ENCODE peak calls at places on chromosomes 12 and 14, in four cellular contexts. M is HCT116, G is HepG2, H is K562. S is an unnamed sample.

GRCh38 chr12:46983959-46984833 is 95.2 kb upstream of the PCED1B start:
- DNase-seq in M (peak), G (peak), H (peak), S (peak)

GRCh38 chr12:128661216-128661550 is 162.6 kb downstream of the SLC15A4 start:
- DNase-seq in M (no peak), G (no peak), H (no peak), S (no peak)

GRCh38 chr14:22849212-22849819 is 12.9 kb downstream of the MMP14 start:
- DNase-seq in M (no peak), G (no peak), H (no peak), S (no peak)

GRCh38 chr12:88750867-88751543 is 170.7 kb upstream of the KITLG start:
- DNase-seq in M (no peak), G (no peak), H (no peak), S (no peak)

GRCh38 chr12:9751204-9752144 is 9.2 kb downstream of the CD69 start:
- DNase-seq in M (peak), G (peak), H (peak), S (no peak)

GRCh38 chr14:35628989-35629388 is 95.0 kb downstream of the INSM2 start:
- DNase-seq in M (no peak), G (no peak), H (peak), S (no peak)

GRCh38 chr12:126784328-126784921 is 1482.5 kb upstream of the TMEM132C start:
- DNase-seq in M (peak), G (peak), H (peak), S (no peak)

GRCh38 chr12:5070090-5070489 is 26.4 kb downstream of the KCNA5 start:
- DNase-seq in M (no peak), G (no peak), H (no peak), S (no peak)

GRCh38 chr12:49698619-49699545 is 8.3 kb downstream of the FMNL3 start:
- DNase-seq in M (no peak), G (no peak), H (peak), S (no peak)

GRCh38 chr12:30063435-30063945 is 279.7 kb upstream of the TMTC1 start:
- DNase-seq in M (no peak), G (no peak), H (no peak), S (no peak)

GRCh38 chr12:27246141-27246540 is 2.1 kb downstream of the STK38L start:
- DNase-seq in M (no peak), G (no peak), H (no peak), S (no peak)
- TF ChIP-seq TCF7L2 in M (no peak), G (no peak), H (no peak), S (no peak)

GRCh38 chr12:1619599-1619998 is 9.4 kb upstream of the WNT5B start:
- DNase-seq in M (no peak), G (no peak), H (no peak), S (no peak)
- TF ChIP-seq SIN3A in M (no peak), G (no peak), H (no peak), S (no peak)

GRCh38 chr12:44571031-44571550 is 305.0 kb downstream of the NELL2 start:
- DNase-seq in M (no peak), G (no peak), H (no peak), S (no peak)
- TF ChIP-seq TCF7L2 in M (no peak), G (no peak), H (no peak), S (no peak)

GRCh38 chr14:58796201-58796600 is 158.4 kb downstream of the DACT1 start:
- DNase-seq in M (no peak), G (no peak), H (no peak), S (no peak)
- TF ChIP-seq SIN3A in M (no peak), G (no peak), H (no peak), S (no peak)